ENCODE peak calls at places on chromosomes 13 and 19, in ten cellular contexts. L is cardiac fibroblast; Y is PC-9; Q is progenitor cell of endocrine pancreas; G is endothelial cell; J is RCC 7860; K is activated CD8-positive, alpha-beta memory T cell treated with anti-CD3 and anti-CD28 coated beads for 48 hours; H is cerebellum; C is HAP-1; V is glutamatergic neuron. Z is an unnamed sample.
A peak's percentile ranks its signal among the peaks of the same experiment; 100 is the strongest.

GRCh38 chr19:5299137-5299536 is 41.5 kb downstream of the PTPRS start:
- DNase-seq in V (no peak), H (no peak), G (no peak), Y (no peak), Q (no peak), C (no peak), L (no peak), K (no peak), J (no peak), Z (no peak)

GRCh38 chr13:28744091-28744536 is 25.3 kb upstream of the SLC46A3 start:
- DNase-seq in Q (no peak), H (no peak), G (peak; percentile 8), K (no peak), C (no peak), L (peak; percentile 70), V (no peak), Y (no peak), J (no peak), Z (no peak)

GRCh38 chr19:38277969-38278680 is 13.8 kb downstream of the SPINT2 start:
- DNase-seq in J (peak; percentile 29), Y (peak; percentile 78), G (no peak), K (no peak), C (no peak), Q (no peak), H (no peak), L (peak; percentile 91), V (no peak), Z (no peak)

GRCh38 chr13:99617474-99618255 is 116.4 kb downstream of the TM9SF2 start:
- DNase-seq in Q (peak; percentile 14), Y (no peak), G (peak; percentile 67), J (peak; percentile 25), H (peak; percentile 65), K (no peak), V (peak; percentile 76), C (peak; percentile 70), L (peak; percentile 73), Z (peak; percentile 63)

GRCh38 chr13:44434441-44435141 is 61.0 kb downstream of the SERP2 start:
- DNase-seq in K (no peak), Y (no peak), H (no peak), V (no peak), G (no peak), L (no peak), C (no peak), Q (no peak), J (no peak), Z (no peak)

GRCh38 chr19:15468675-15469512 is 4.5 kb upstream of the RASAL3 start:
- DNase-seq in K (no peak), H (no peak), C (no peak), Y (no peak), Q (no peak), V (no peak), L (no peak), G (no peak), J (no peak), Z (no peak)

GRCh38 chr13:106597190-106597589 is 29.3 kb upstream of the ARGLU1 start:
- DNase-seq in L (peak; percentile 29), C (no peak), V (peak; percentile 36), Y (no peak), H (no peak), G (no peak), Q (no peak), J (no peak), K (no peak), Z (no peak)

GRCh38 chr19:16899566-16900075 is 10.8 kb downstream of the F2RL3 start:
- DNase-seq in G (peak; percentile 60), C (peak; percentile 60), H (no peak), Y (peak; percentile 45), V (peak; percentile 54), L (peak; percentile 43), Q (no peak), K (no peak), J (no peak), Z (peak; percentile 74)

GRCh38 chr19:40358773-40359172 is 10.3 kb downstream of the PLD3 start:
- DNase-seq in H (no peak), K (no peak), Q (no peak), L (no peak), V (no peak), C (no peak), Y (no peak), J (no peak), G (no peak), Z (no peak)

GRCh38 chr19:2326699-2327360 is 1.6 kb downstream of the LSM7 start:
- DNase-seq in Y (no peak), C (no peak), Q (no peak), J (no peak), V (no peak), G (no peak), H (no peak), K (no peak), L (no peak), Z (no peak)

GRCh38 chr13:109211616-109212015 is 574.8 kb downstream of the IRS2 start:
- DNase-seq in K (no peak), J (no peak), H (no peak), Y (peak; percentile 95), C (no peak), Q (no peak), V (peak; percentile 40), G (no peak), L (no peak), Z (peak; percentile 54)

GRCh38 chr19:33304760-33305647 is 2.7 kb upstream of the CEBPA start:
- DNase-seq in Q (no peak), L (no peak), V (no peak), G (no peak), C (no peak), J (no peak), K (no peak), H (no peak), Y (no peak), Z (peak; percentile 33)

GRCh38 chr19:42469311-42470239 is 26.8 kb upstream of the CXCL17 start:
- DNase-seq in K (no peak), H (no peak), V (no peak), C (no peak), G (no peak), J (no peak), Q (no peak), L (no peak), Y (peak; percentile 43), Z (no peak)

GRCh38 chr19:50285833-50286232 is 43.3 kb downstream of the KCNC3 start:
- DNase-seq in V (no peak), G (no peak), J (no peak), L (no peak), K (no peak), C (no peak), Q (no peak), H (no peak), Y (no peak), Z (no peak)

GRCh38 chr13:87810920-87811344 is 139.8 kb downstream of the SLITRK5 start:
- DNase-seq in J (peak; percentile 41), C (no peak), G (no peak), K (no peak), Y (peak; percentile 51), H (no peak), Q (no peak), V (no peak), L (no peak), Z (no peak)

GRCh38 chr13:23020246-23020843 is 160.4 kb upstream of the SGCG start:
- DNase-seq in Y (no peak), J (peak; percentile 47), L (peak; percentile 67), G (peak; percentile 37), H (peak; percentile 33), C (peak; percentile 52), V (peak; percentile 49), K (no peak), Q (peak; percentile 16), Z (peak; percentile 49)

GRCh38 chr19:45767410-45767880 is 1.6 kb downstream of the SIX5 start:
- DNase-seq in K (no peak), H (no peak), L (peak; percentile 91), G (peak; percentile 56), V (peak; percentile 46), Y (peak; percentile 77), C (peak; percentile 85), Q (no peak), J (peak; percentile 14), Z (peak; percentile 85)

GRCh38 chr19:49019242-49019932 is 2.5 kb upstream of the LHB start:
- DNase-seq in K (no peak), J (no peak), C (peak; percentile 90), G (peak; percentile 71), L (peak; percentile 28), Y (peak; percentile 64), Q (no peak), V (peak; percentile 52), H (no peak), Z (peak; percentile 88)

GRCh38 chr13:75705395-75705794 is 69.3 kb downstream of the LMO7 start:
- DNase-seq in H (no peak), L (peak; percentile 65), C (no peak), Q (no peak), J (peak; percentile 13), K (no peak), G (no peak), Y (peak; percentile 97), V (no peak), Z (no peak)

GRCh38 chr13:98340026-98340425 is 163.0 kb upstream of the RNF113B start:
- DNase-seq in J (no peak), Q (no peak), V (no peak), H (no peak), C (no peak), G (no peak), L (peak; percentile 25), K (no peak), Y (peak; percentile 31), Z (no peak)

GRCh38 chr13:49858183-49858856 is 65.8 kb upstream of the KPNA3 start:
- DNase-seq in J (peak; percentile 66), G (no peak), K (no peak), H (no peak), L (peak; percentile 85), Q (no peak), Y (peak; percentile 96), C (no peak), V (no peak), Z (no peak)

GRCh38 chr13:19587635-19588300 is 26.4 kb upstream of the TPTE2 start:
- DNase-seq in Y (peak; percentile 45), K (no peak), L (peak; percentile 56), G (no peak), V (no peak), J (peak; percentile 17), H (no peak), C (peak; percentile 53), Q (no peak), Z (no peak)

GRCh38 chr13:75319244-75319643 is 162.7 kb downstream of the TBC1D4 start:
- DNase-seq in V (no peak), J (peak; percentile 71), G (no peak), H (no peak), K (no peak), Q (no peak), L (no peak), C (no peak), Y (no peak), Z (no peak)

Z was measured in ecto neural progenitor cell.